ENCODE peak calls at places on chromosomes 5 and 9, in six cellular contexts. One of them, this sample, is unnamed.
A peak's percentile ranks its signal among the peaks of the same experiment; 100 is the strongest.

GRCh38 chr5:73199671-73200070 is 26.7 kb downstream of the TMEM174 start:
- DNase-seq in IMR-90: no peak
- DNase-seq in upper lobe of left lung: no peak
- DNase-seq in hepatocyte: no peak
- DNase-seq in ovary: no peak
- DNase-seq in upper lobe of right lung: no peak
- DNase-seq in this sample: no peak

GRCh38 chr5:10562202-10563131 is 1.4 kb upstream of the ANKRD33B start:
- DNase-seq in IMR-90: peak; percentile 33
- DNase-seq in upper lobe of left lung: peak; percentile 82
- DNase-seq in hepatocyte: no peak
- DNase-seq in ovary: no peak
- DNase-seq in upper lobe of right lung: no peak
- DNase-seq in this sample: no peak

GRCh38 chr9:108125541-108125940 is 636.0 kb upstream of the KLF4 start:
- DNase-seq in IMR-90: no peak
- DNase-seq in upper lobe of left lung: no peak
- DNase-seq in hepatocyte: no peak
- DNase-seq in ovary: no peak
- DNase-seq in upper lobe of right lung: no peak
- DNase-seq in this sample: no peak

GRCh38 chr9:127919253-127919815 is 2.5 kb upstream of the ST6GALNAC4 start:
- DNase-seq in IMR-90: peak; percentile 99
- DNase-seq in upper lobe of left lung: no peak
- DNase-seq in hepatocyte: peak; percentile 93
- DNase-seq in ovary: peak; percentile 73
- DNase-seq in upper lobe of right lung: peak; percentile 92
- DNase-seq in this sample: peak; percentile 96

GRCh38 chr5:956178-956761 is 52.3 kb upstream of the NKD2 start:
- DNase-seq in IMR-90: no peak
- DNase-seq in upper lobe of left lung: peak; percentile 62
- DNase-seq in hepatocyte: no peak
- DNase-seq in ovary: no peak
- DNase-seq in upper lobe of right lung: peak; percentile 60
- DNase-seq in this sample: peak; percentile 34

GRCh38 chr5:55276771-55277170 is 30.7 kb downstream of the DHX29 start:
- DNase-seq in IMR-90: peak; percentile 72
- DNase-seq in upper lobe of left lung: no peak
- DNase-seq in hepatocyte: no peak
- DNase-seq in ovary: no peak
- DNase-seq in upper lobe of right lung: no peak
- DNase-seq in this sample: no peak

GRCh38 chr9:21747171-21747570 is 55.3 kb upstream of the MTAP start:
- DNase-seq in IMR-90: no peak
- DNase-seq in upper lobe of left lung: no peak
- DNase-seq in hepatocyte: no peak
- DNase-seq in ovary: no peak
- DNase-seq in upper lobe of right lung: no peak
- DNase-seq in this sample: no peak

GRCh38 chr5:69265931-69266330 is 31.2 kb downstream of the CDK7 start:
- DNase-seq in IMR-90: no peak
- DNase-seq in upper lobe of left lung: peak; percentile 66
- DNase-seq in hepatocyte: peak; percentile 18
- DNase-seq in ovary: no peak
- DNase-seq in upper lobe of right lung: no peak
- DNase-seq in this sample: no peak

GRCh38 chr9:133394687-133395271 is 18.6 kb downstream of the STKLD1 start:
- DNase-seq in IMR-90: no peak
- DNase-seq in upper lobe of left lung: no peak
- DNase-seq in hepatocyte: no peak
- DNase-seq in ovary: no peak
- DNase-seq in upper lobe of right lung: no peak
- DNase-seq in this sample: no peak

GRCh38 chr9:133127340-133127981 is 6.4 kb upstream of the RALGDS start:
- DNase-seq in IMR-90: no peak
- DNase-seq in upper lobe of left lung: peak; percentile 90
- DNase-seq in hepatocyte: no peak
- DNase-seq in ovary: no peak
- DNase-seq in upper lobe of right lung: peak; percentile 86
- DNase-seq in this sample: no peak

GRCh38 chr5:55800924-55801323 is 50.2 kb upstream of the IL31RA start:
- DNase-seq in IMR-90: no peak
- DNase-seq in upper lobe of left lung: no peak
- DNase-seq in hepatocyte: no peak
- DNase-seq in ovary: no peak
- DNase-seq in upper lobe of right lung: no peak
- DNase-seq in this sample: no peak

GRCh38 chr5:60453186-60453976 is 246.6 kb downstream of the DEPDC1B start:
- DNase-seq in IMR-90: no peak
- DNase-seq in upper lobe of left lung: no peak
- DNase-seq in hepatocyte: no peak
- DNase-seq in ovary: no peak
- DNase-seq in upper lobe of right lung: no peak
- DNase-seq in this sample: no peak

GRCh38 chr5:54484219-54484894 is 28.9 kb downstream of the HSPB3 start:
- DNase-seq in IMR-90: no peak
- DNase-seq in upper lobe of left lung: no peak
- DNase-seq in hepatocyte: no peak
- DNase-seq in ovary: no peak
- DNase-seq in upper lobe of right lung: no peak
- DNase-seq in this sample: no peak

GRCh38 chr9:93701494-93702218 is 125.3 kb downstream of the PHF2 start:
- DNase-seq in IMR-90: no peak
- DNase-seq in upper lobe of left lung: peak; percentile 43
- DNase-seq in hepatocyte: no peak
- DNase-seq in ovary: no peak
- DNase-seq in upper lobe of right lung: peak; percentile 53
- DNase-seq in this sample: no peak

GRCh38 chr5:79935992-79936643 is 54.9 kb downstream of the MTX3 start:
- DNase-seq in IMR-90: peak; percentile 24
- DNase-seq in upper lobe of left lung: no peak
- DNase-seq in hepatocyte: peak; percentile 19
- DNase-seq in ovary: peak; percentile 33
- DNase-seq in upper lobe of right lung: no peak
- DNase-seq in this sample: no peak

GRCh38 chr5:68646142-68646541 is 430.6 kb downstream of the PIK3R1 start:
- DNase-seq in IMR-90: no peak
- DNase-seq in upper lobe of left lung: no peak
- DNase-seq in hepatocyte: no peak
- DNase-seq in ovary: no peak
- DNase-seq in upper lobe of right lung: no peak
- DNase-seq in this sample: no peak

GRCh38 chr9:32384364-32385134 is at the start of gene ACO1:
- DNase-seq in IMR-90: peak; percentile 82
- DNase-seq in upper lobe of left lung: peak; percentile 99
- DNase-seq in hepatocyte: peak; percentile 96
- DNase-seq in ovary: peak; percentile 94
- DNase-seq in upper lobe of right lung: peak; percentile 96
- DNase-seq in this sample: peak; percentile 94

GRCh38 chr9:84702469-84702868 is 32.9 kb downstream of the NTRK2 start:
- DNase-seq in IMR-90: no peak
- DNase-seq in upper lobe of left lung: no peak
- DNase-seq in hepatocyte: no peak
- DNase-seq in ovary: no peak
- DNase-seq in upper lobe of right lung: no peak
- DNase-seq in this sample: no peak

GRCh38 chr5:40606077-40606765 is 73.5 kb upstream of the PTGER4 start:
- DNase-seq in IMR-90: no peak
- DNase-seq in upper lobe of left lung: no peak
- DNase-seq in hepatocyte: no peak
- DNase-seq in ovary: no peak
- DNase-seq in upper lobe of right lung: peak; percentile 64
- DNase-seq in this sample: no peak
- H3K27ac ChIP-seq in IMR-90: no peak overlapping the region
- H3K27ac ChIP-seq in upper lobe of left lung: peak overlapping the region; percentile 51
- H3K27ac ChIP-seq in hepatocyte: no peak overlapping the region
- H3K27ac ChIP-seq in ovary: no peak overlapping the region
- H3K27ac ChIP-seq in upper lobe of right lung: no peak overlapping the region
- H3K27ac ChIP-seq in this sample: no peak overlapping the region

GRCh38 chr5:159290741-159291140 is 27.7 kb downstream of the UBLCP1 start:
- DNase-seq in IMR-90: peak; percentile 19
- DNase-seq in upper lobe of left lung: no peak
- DNase-seq in hepatocyte: no peak
- DNase-seq in ovary: no peak
- DNase-seq in upper lobe of right lung: no peak
- DNase-seq in this sample: no peak
- H3K27ac ChIP-seq in IMR-90: no peak overlapping the region
- H3K27ac ChIP-seq in upper lobe of left lung: no peak overlapping the region
- H3K27ac ChIP-seq in hepatocyte: no peak overlapping the region
- H3K27ac ChIP-seq in ovary: no peak overlapping the region
- H3K27ac ChIP-seq in upper lobe of right lung: no peak overlapping the region
- H3K27ac ChIP-seq in this sample: no peak overlapping the region

GRCh38 chr5:125696762-125697161 is 726.4 kb upstream of the GRAMD2B start:
- DNase-seq in IMR-90: peak; percentile 87
- DNase-seq in upper lobe of left lung: no peak
- DNase-seq in hepatocyte: peak; percentile 19
- DNase-seq in ovary: no peak
- DNase-seq in upper lobe of right lung: no peak
- DNase-seq in this sample: no peak
- H3K27ac ChIP-seq in IMR-90: no peak overlapping the region
- H3K27ac ChIP-seq in upper lobe of left lung: no peak overlapping the region
- H3K27ac ChIP-seq in hepatocyte: peak overlapping the region; percentile 56
- H3K27ac ChIP-seq in ovary: no peak overlapping the region
- H3K27ac ChIP-seq in upper lobe of right lung: no peak overlapping the region
- H3K27ac ChIP-seq in this sample: no peak overlapping the region

DNA sequence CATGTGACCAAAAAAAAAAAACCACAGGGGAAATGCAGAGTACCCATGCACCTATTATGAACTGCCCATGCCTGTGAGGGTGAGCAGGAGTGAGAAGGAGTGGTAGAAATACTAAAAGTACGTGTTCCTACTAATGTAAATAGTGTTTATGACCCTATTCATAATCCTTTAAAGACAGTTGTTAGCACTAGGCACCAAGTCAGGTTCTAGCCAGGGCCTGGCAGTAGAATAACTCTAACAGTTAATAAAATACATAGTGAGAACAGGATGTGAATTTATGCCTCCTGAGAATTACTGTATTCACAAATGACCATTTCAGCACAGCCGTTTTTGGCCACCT is 103.2 kb upstream of the TARS1 start:
- DNase-seq in IMR-90: no peak
- DNase-seq in upper lobe of left lung: no peak
- DNase-seq in hepatocyte: no peak
- DNase-seq in ovary: no peak
- DNase-seq in upper lobe of right lung: no peak
- DNase-seq in this sample: no peak
- H3K27ac ChIP-seq in IMR-90: peak overlapping the region; percentile 54
- H3K27ac ChIP-seq in upper lobe of left lung: no peak overlapping the region
- H3K27ac ChIP-seq in hepatocyte: no peak overlapping the region
- H3K27ac ChIP-seq in ovary: no peak overlapping the region
- H3K27ac ChIP-seq in upper lobe of right lung: no peak overlapping the region
- H3K27ac ChIP-seq in this sample: no peak overlapping the region

DNA sequence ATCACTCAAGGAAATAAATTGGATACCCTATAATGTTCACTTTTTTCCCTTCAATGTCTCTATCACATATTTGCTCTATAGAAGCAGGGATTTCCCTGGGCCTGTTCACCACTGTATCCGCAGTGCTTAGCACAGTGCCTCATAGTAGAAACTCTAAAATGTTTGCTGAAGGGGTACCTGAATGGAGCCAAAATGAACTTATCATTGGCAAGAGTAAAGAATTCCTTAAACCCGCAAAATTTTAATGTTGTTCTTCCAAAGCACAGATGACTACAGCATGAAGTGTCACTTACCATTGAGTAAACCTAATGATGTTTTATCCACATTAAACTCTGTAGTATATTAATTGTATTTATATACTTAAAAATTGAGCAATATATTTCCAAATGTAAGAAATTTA is 96.1 kb downstream of the JAKMIP2 start:
- DNase-seq in IMR-90: no peak
- DNase-seq in upper lobe of left lung: no peak
- DNase-seq in hepatocyte: no peak
- DNase-seq in ovary: no peak
- DNase-seq in upper lobe of right lung: no peak
- DNase-seq in this sample: no peak
- H3K27ac ChIP-seq in IMR-90: no peak overlapping the region
- H3K27ac ChIP-seq in upper lobe of left lung: no peak overlapping the region
- H3K27ac ChIP-seq in hepatocyte: no peak overlapping the region
- H3K27ac ChIP-seq in ovary: no peak overlapping the region
- H3K27ac ChIP-seq in upper lobe of right lung: no peak overlapping the region
- H3K27ac ChIP-seq in this sample: no peak overlapping the region

GRCh38 chr5:4348418-4348817 is 752.8 kb downstream of the IRX1 start:
- DNase-seq in IMR-90: no peak
- DNase-seq in upper lobe of left lung: no peak
- DNase-seq in hepatocyte: no peak
- DNase-seq in ovary: no peak
- DNase-seq in upper lobe of right lung: no peak
- DNase-seq in this sample: no peak
- H3K27ac ChIP-seq in IMR-90: no peak overlapping the region
- H3K27ac ChIP-seq in upper lobe of left lung: no peak overlapping the region
- H3K27ac ChIP-seq in hepatocyte: no peak overlapping the region
- H3K27ac ChIP-seq in ovary: no peak overlapping the region
- H3K27ac ChIP-seq in upper lobe of right lung: no peak overlapping the region
- H3K27ac ChIP-seq in this sample: no peak overlapping the region

GRCh38 chr5:143133721-143134120 is 269.8 kb downstream of the NR3C1 start:
- DNase-seq in IMR-90: no peak
- DNase-seq in upper lobe of left lung: no peak
- DNase-seq in hepatocyte: no peak
- DNase-seq in ovary: no peak
- DNase-seq in upper lobe of right lung: no peak
- DNase-seq in this sample: no peak

GRCh38 chr5:143130891-143131290 is 272.6 kb downstream of the NR3C1 start:
- DNase-seq in IMR-90: no peak
- DNase-seq in upper lobe of left lung: no peak
- DNase-seq in hepatocyte: no peak
- DNase-seq in ovary: no peak
- DNase-seq in upper lobe of right lung: no peak
- DNase-seq in this sample: no peak

GRCh38 chr5:143129910-143130703 is 273.4 kb downstream of the NR3C1 start:
- DNase-seq in IMR-90: no peak
- DNase-seq in upper lobe of left lung: no peak
- DNase-seq in hepatocyte: peak; percentile 22
- DNase-seq in ovary: no peak
- DNase-seq in upper lobe of right lung: no peak
- DNase-seq in this sample: no peak

GRCh38 chr5:143132739-143133138 is 270.7 kb downstream of the NR3C1 start:
- DNase-seq in IMR-90: no peak
- DNase-seq in upper lobe of left lung: no peak
- DNase-seq in hepatocyte: no peak
- DNase-seq in ovary: no peak
- DNase-seq in upper lobe of right lung: no peak
- DNase-seq in this sample: no peak

DNA sequence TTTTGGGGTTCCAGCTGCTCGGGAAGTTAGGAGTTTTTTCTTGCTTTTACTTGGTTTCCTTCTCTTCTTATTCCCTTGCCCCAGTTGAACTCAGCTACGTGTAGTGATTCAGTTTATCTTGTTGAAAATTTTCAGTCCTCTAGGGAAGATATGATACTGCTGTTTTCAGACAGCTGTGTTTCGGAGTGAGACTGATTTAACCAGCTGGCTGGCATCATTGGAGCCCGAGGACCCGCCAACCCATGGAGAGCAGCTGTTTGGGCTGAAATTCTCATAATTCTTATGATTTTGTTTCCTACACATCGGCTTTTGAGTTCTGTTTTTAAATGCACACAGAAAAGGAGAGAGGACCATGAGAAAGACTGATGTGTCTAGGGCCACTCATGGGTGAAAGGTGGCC is 271.5 kb downstream of the NR3C1 start:
- DNase-seq in IMR-90: no peak
- DNase-seq in upper lobe of left lung: no peak
- DNase-seq in hepatocyte: no peak
- DNase-seq in ovary: no peak
- DNase-seq in upper lobe of right lung: no peak
- DNase-seq in this sample: no peak
- H3K27ac ChIP-seq in IMR-90: no peak overlapping the region
- H3K27ac ChIP-seq in upper lobe of left lung: no peak overlapping the region
- H3K27ac ChIP-seq in hepatocyte: no peak overlapping the region
- H3K27ac ChIP-seq in ovary: no peak overlapping the region
- H3K27ac ChIP-seq in upper lobe of right lung: no peak overlapping the region
- H3K27ac ChIP-seq in this sample: no peak overlapping the region

This sample was measured in aorta.